ENCODE peak calls at places on chromosomes 6 and 20, in ten cellular contexts. R is sciatic nerve; C is hepatocyte; S is MV-4-11; W is left ventricle myocardium superior; X is T follicular helper cell; E is GM12891; Q is endothelial cell; D is activated CD4-positive, alpha-beta T cell treated with anti-CD3 and anti-CD28 coated beads, Interleukin-2, amount 50 U/mL, for 48 hours; Y is foreskin fibroblast. I is an unnamed sample.

GRCh38 chr20:24836041-24836533 is 113.0 kb upstream of the CST7 start:
- DNase-seq in R (no peak), C (no peak), S (no peak), W (no peak), X (no peak), E (no peak), Q (no peak), D (no peak), Y (no peak), I (peak; percentile 29)

GRCh38 chr20:52150440-52151258 is 40.9 kb downstream of the ZFP64 start:
- DNase-seq in R (no peak), C (peak; percentile 55), S (peak; percentile 18), W (no peak), X (no peak), E (no peak), Q (peak; percentile 43), D (no peak), Y (peak; percentile 23), I (peak; percentile 85)

GRCh38 chr20:39066464-39066863 is 104.3 kb downstream of the DHX35 start:
- DNase-seq in R (no peak), C (no peak), S (no peak), W (no peak), X (no peak), E (no peak), Q (peak; percentile 32), D (no peak), Y (no peak), I (no peak)

GRCh38 chr6:113488812-113489685 is 368.1 kb upstream of the MARCKS start:
- DNase-seq in R (no peak), C (no peak), S (no peak), W (no peak), X (no peak), E (no peak), Q (no peak), D (no peak), Y (no peak), I (no peak)

GRCh38 chr6:52416629-52417151 is 3.5 kb upstream of the EFHC1 start:
- DNase-seq in R (no peak), C (peak; percentile 67), S (peak; percentile 28), W (no peak), X (no peak), E (no peak), Q (peak; percentile 60), D (no peak), Y (peak; percentile 51), I (peak; percentile 58)

GRCh38 chr20:38651154-38651553 is 49.5 kb downstream of the ARHGAP40 start:
- DNase-seq in R (no peak), C (no peak), S (no peak), W (no peak), X (no peak), E (no peak), Q (no peak), D (no peak), Y (no peak), I (no peak)

GRCh38 chr6:163897669-163898068 is 483.2 kb downstream of the QKI start:
- DNase-seq in R (no peak), C (no peak), S (peak; percentile 27), W (no peak), X (no peak), E (no peak), Q (no peak), D (no peak), Y (no peak), I (no peak)

GRCh38 chr20:3854462-3854870 is 7.8 kb downstream of the MAVS start:
- DNase-seq in R (no peak), C (no peak), S (peak; percentile 47), W (no peak), X (no peak), E (no peak), Q (no peak), D (no peak), Y (no peak), I (peak; percentile 1)

GRCh38 chr6:155174576-155175174 is 89.1 kb upstream of the CLDN20 start:
- DNase-seq in R (peak; percentile 65), C (peak; percentile 89), S (peak; percentile 71), W (peak; percentile 45), X (peak; percentile 35), E (peak; percentile 49), Q (peak; percentile 65), D (peak; percentile 51), Y (peak; percentile 75), I (peak; percentile 72)

GRCh38 chr20:17822540-17823155 is 122.9 kb downstream of the BANF2 start:
- DNase-seq in R (no peak), C (no peak), S (no peak), W (no peak), X (no peak), E (no peak), Q (no peak), D (no peak), Y (no peak), I (no peak)

GRCh38 chr6:13274707-13275434 is 53.5 kb downstream of the TBC1D7 start:
- DNase-seq in R (no peak), C (no peak), S (peak; percentile 23), W (no peak), X (no peak), E (no peak), Q (no peak), D (no peak), Y (no peak), I (no peak)

GRCh38 chr20:19252670-19253120 is 40.3 kb downstream of the SLC24A3 start:
- DNase-seq in R (no peak), C (peak; percentile 61), S (peak; percentile 98), W (no peak), X (no peak), E (no peak), Q (no peak), D (no peak), Y (peak; percentile 67), I (no peak)

GRCh38 chr6:136757150-136757549 is 35.1 kb downstream of the MAP3K5 start:
- DNase-seq in R (no peak), C (no peak), S (peak; percentile 39), W (no peak), X (no peak), E (no peak), Q (no peak), D (no peak), Y (no peak), I (peak; percentile 73)

GRCh38 chr6:133835901-133836300 is 53.0 kb upstream of the TCF21 start:
- DNase-seq in R (no peak), C (no peak), S (no peak), W (no peak), X (no peak), E (no peak), Q (no peak), D (no peak), Y (no peak), I (no peak)

GRCh38 chr6:81900616-81901015 is 148.1 kb upstream of the TENT5A start:
- DNase-seq in R (no peak), C (no peak), S (no peak), W (no peak), X (no peak), E (no peak), Q (no peak), D (no peak), Y (no peak), I (no peak)

GRCh38 chr6:157724960-157725741 is 97.9 kb upstream of the SNX9 start:
- DNase-seq in R (no peak), C (no peak), S (no peak), W (peak; percentile 57), X (no peak), E (no peak), Q (no peak), D (no peak), Y (no peak), I (no peak)

GRCh38 chr20:13131688-13132087 is 89.4 kb upstream of the ISM1 start:
- DNase-seq in R (no peak), C (no peak), S (peak; percentile 40), W (no peak), X (no peak), E (no peak), Q (no peak), D (no peak), Y (no peak), I (no peak)

GRCh38 chr6:35181933-35182612 is 31.7 kb upstream of the SCUBE3 start:
- DNase-seq in R (peak; percentile 76), C (peak; percentile 65), S (no peak), W (peak; percentile 72), X (no peak), E (no peak), Q (no peak), D (no peak), Y (peak; percentile 86), I (peak; percentile 92)

GRCh38 chr6:1088441-1089001 is 223.4 kb upstream of the FOXQ1 start:
- DNase-seq in R (no peak), C (no peak), S (no peak), W (no peak), X (no peak), E (no peak), Q (no peak), D (no peak), Y (no peak), I (no peak)

GRCh38 chr6:136429264-136429663 is 121.0 kb downstream of the MAP7 start:
- DNase-seq in R (no peak), C (no peak), S (no peak), W (no peak), X (no peak), E (no peak), Q (no peak), D (no peak), Y (no peak), I (no peak)

GRCh38 chr6:82072113-82072512 is 175.4 kb downstream of the IBTK start:
- DNase-seq in R (no peak), C (no peak), S (no peak), W (no peak), X (no peak), E (no peak), Q (no peak), D (no peak), Y (peak; percentile 44), I (peak; percentile 60)